ENCODE peak calls at places on chromosomes 12 and 14, in ten cellular contexts. Y is stomach, K is breast epithelium, S is A549, N is lower leg skin, W is transverse colon, D is adrenal gland, E is prostate gland, Z is body of pancreas, U is right lobe of liver. R is an unnamed sample.

GRCh38 chr14:73462078-73462715 is 3.9 kb upstream of the NUMB start:
- DNase-seq in Y (peak; percentile 92), K (peak; percentile 70), S (peak; percentile 89), N (peak; percentile 30), W (peak; percentile 88), D (peak; percentile 71), E (peak; percentile 90), Z (peak; percentile 97), U (peak; percentile 84), R (peak; percentile 32)

GRCh38 chr14:94542111-94542810 is 19.0 kb upstream of the SERPINA4 start:
- DNase-seq in Y (no peak), K (no peak), S (no peak), N (no peak), W (no peak), D (no peak), E (no peak), Z (no peak), U (no peak), R (no peak)

GRCh38 chr12:24991209-24992049 is 42.5 kb upstream of the BCAT1 start:
- DNase-seq in Y (no peak), K (no peak), S (peak; percentile 72), N (no peak), W (no peak), D (peak; percentile 8), E (peak; percentile 30), Z (no peak), U (no peak), R (no peak)

GRCh38 chr14:102827716-102828115 is 50.5 kb downstream of the TRAF3 start:
- DNase-seq in Y (no peak), K (no peak), S (no peak), N (no peak), W (no peak), D (no peak), E (no peak), Z (peak; percentile 25), U (no peak), R (no peak)

GRCh38 chr14:98953544-98954346 is 318.3 kb downstream of the BCL11B start:
- DNase-seq in Y (peak; percentile 52), K (peak; percentile 86), S (peak; percentile 70), N (peak; percentile 91), W (peak; percentile 59), D (peak; percentile 87), E (no peak), Z (peak; percentile 51), U (peak; percentile 44), R (no peak)

GRCh38 chr14:72521045-72521444 is 372.9 kb downstream of the DPF3 start:
- DNase-seq in Y (no peak), K (no peak), S (no peak), N (no peak), W (no peak), D (no peak), E (no peak), Z (no peak), U (no peak), R (no peak)

GRCh38 chr14:75726326-75726725 is 65.3 kb downstream of the TTLL5 start:
- DNase-seq in Y (no peak), K (no peak), S (no peak), N (no peak), W (no peak), D (no peak), E (no peak), Z (no peak), U (no peak), R (no peak)

GRCh38 chr12:47458273-47458672 is 247.6 kb downstream of the RPAP3 start:
- DNase-seq in Y (no peak), K (no peak), S (peak; percentile 39), N (no peak), W (no peak), D (no peak), E (no peak), Z (peak; percentile 16), U (no peak), R (no peak)

GRCh38 chr12:70994217-70994788 is 73.8 kb upstream of the PTPRR start:
- DNase-seq in Y (no peak), K (no peak), S (no peak), N (no peak), W (no peak), D (no peak), E (peak; percentile 15), Z (no peak), U (no peak), R (no peak)

GRCh38 chr12:5692850-5693249 is 252.2 kb downstream of the ANO2 start:
- DNase-seq in Y (no peak), K (no peak), S (no peak), N (no peak), W (no peak), D (no peak), E (no peak), Z (no peak), U (no peak), R (no peak)

GRCh38 chr12:130242506-130242905 is 80.2 kb downstream of the FZD10 start:
- DNase-seq in Y (no peak), K (no peak), S (no peak), N (no peak), W (no peak), D (no peak), E (no peak), Z (no peak), U (no peak), R (no peak)

GRCh38 chr12:112349440-112349839 is 32.8 kb downstream of the HECTD4 start:
- DNase-seq in Y (no peak), K (no peak), S (no peak), N (no peak), W (no peak), D (no peak), E (no peak), Z (no peak), U (no peak), R (no peak)

GRCh38 chr12:22788913-22789312 is 163.9 kb downstream of the ETNK1 start:
- DNase-seq in Y (no peak), K (no peak), S (no peak), N (no peak), W (no peak), D (no peak), E (no peak), Z (no peak), U (no peak), R (no peak)

GRCh38 chr12:117472983-117473382 is 111.6 kb upstream of the NOS1 start:
- DNase-seq in Y (no peak), K (no peak), S (peak; percentile 50), N (no peak), W (no peak), D (peak; percentile 16), E (no peak), Z (peak; percentile 41), U (no peak), R (no peak)

GRCh38 chr14:62006116-62006737 is 244.0 kb downstream of the SNAPC1 start:
- DNase-seq in Y (no peak), K (no peak), S (no peak), N (no peak), W (no peak), D (no peak), E (no peak), Z (no peak), U (no peak), R (no peak)

GRCh38 chr14:100872241-100872640 is 31.3 kb downstream of the RTL1 start:
- DNase-seq in Y (no peak), K (no peak), S (peak; percentile 9), N (no peak), W (no peak), D (no peak), E (no peak), Z (no peak), U (no peak), R (no peak)

GRCh38 chr12:115398311-115398781 is 714.4 kb upstream of the TBX3 start:
- DNase-seq in Y (no peak), K (peak; percentile 56), S (peak; percentile 85), N (no peak), W (peak; percentile 10), D (peak; percentile 67), E (no peak), Z (no peak), U (peak; percentile 48), R (no peak)

GRCh38 chr12:26648066-26648465 is 184.9 kb downstream of the ITPR2 start:
- DNase-seq in Y (no peak), K (no peak), S (no peak), N (no peak), W (no peak), D (no peak), E (no peak), Z (no peak), U (no peak), R (no peak)

GRCh38 chr14:38593477-38593876 is 337.6 kb upstream of the CLEC14A start:
- DNase-seq in Y (no peak), K (no peak), S (no peak), N (no peak), W (no peak), D (no peak), E (no peak), Z (no peak), U (no peak), R (no peak)

GRCh38 chr12:4355843-4356327 is 23.6 kb downstream of the FGF23 start:
- DNase-seq in Y (no peak), K (no peak), S (peak; percentile 76), N (no peak), W (peak; percentile 24), D (peak; percentile 8), E (no peak), Z (peak; percentile 25), U (no peak), R (no peak)
- TF ChIP-seq POLR2A in Y (no peak), K (no peak), S (no peak), N (no peak), W (no peak), D (no peak), E (no peak), Z (no peak), U (no peak), R (no peak)

DNA sequence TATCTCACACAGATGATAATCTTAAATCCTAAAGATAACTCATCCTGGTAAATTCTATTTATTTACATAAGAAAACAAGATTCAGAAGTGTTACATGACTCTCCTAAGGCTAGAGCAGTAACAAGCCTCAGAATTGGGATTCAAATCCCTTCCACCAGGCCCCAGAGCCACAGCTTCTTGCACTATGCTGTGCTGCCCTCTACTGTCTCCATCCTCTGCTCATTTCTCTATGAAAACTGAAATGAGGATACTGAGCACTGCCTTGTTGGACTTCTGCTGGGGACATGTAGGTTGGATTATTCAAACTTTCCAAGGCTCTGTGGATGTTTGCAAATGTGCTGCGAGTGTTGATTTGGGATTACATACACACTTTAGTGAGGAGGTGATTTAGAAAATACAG is 23.5 kb upstream of the C12orf50 start:
- DNase-seq in Y (no peak), K (no peak), S (peak; percentile 71), N (no peak), W (peak; percentile 13), D (peak; percentile 10), E (no peak), Z (peak; percentile 42), U (peak; percentile 26), R (no peak)
- TF ChIP-seq CTCF in Y (no peak), K (no peak), S (peak; percentile 69), N (no peak), W (no peak), D (peak; percentile 17), E (no peak), Z (no peak), U (peak; percentile 55), R (no peak)

GRCh38 chr12:57898308-57898970 is 42.9 kb upstream of the ATP23 start:
- DNase-seq in Y (no peak), K (no peak), S (no peak), N (no peak), W (peak; percentile 48), D (no peak), E (no peak), Z (no peak), U (no peak), R (no peak)
- H3K4me3 ChIP-seq in Y (no peak overlapping the region), K (no peak overlapping the region), S (no peak overlapping the region), N (no peak overlapping the region), W (no peak overlapping the region), D (no peak overlapping the region), E (no peak overlapping the region), Z (no peak overlapping the region), U (no peak overlapping the region), R (no peak overlapping the region)

GRCh38 chr12:57487597-57488396 is at the start of gene MARS1:
- DNase-seq in Y (peak; percentile 96), K (peak; percentile 93), S (peak; percentile 98), N (peak; percentile 96), W (peak; percentile 96), D (peak; percentile 96), E (peak; percentile 98), Z (peak; percentile 98), U (peak; percentile 94), R (peak; percentile 91)
- TF ChIP-seq POLR2A in Y (no peak), K (no peak), S (peak; percentile 76), N (no peak), W (peak; percentile 66), D (peak; percentile 74), E (peak; percentile 14), Z (peak; percentile 71), U (peak; percentile 54), R (peak; percentile 64)